ENCODE peak calls at places on chromosomes 3 and 15, in eight cellular contexts. H, N, L, P, G, C, I and R are unnamed samples.

GRCh38 chr15:77844798-77845446 is 212.2 kb upstream of the LINGO1 start:
- DNase-seq in H (no peak), G (peak; percentile 17), P (no peak), L (no peak), C (no peak), N (no peak), I (no peak), R (no peak)

GRCh38 chr3:16300881-16301359 is 35.9 kb downstream of the OXNAD1 start:
- DNase-seq in H (peak; percentile 43), C (no peak), I (no peak), N (no peak), L (no peak), G (no peak), P (no peak), R (no peak)

GRCh38 chr3:138938056-138938876 is 8.7 kb downstream of the FOXL2 start:
- DNase-seq in N (no peak), P (no peak), C (no peak), L (no peak), H (no peak), G (peak; percentile 81), I (no peak), R (no peak)

GRCh38 chr3:71185733-71186455 is 397.6 kb downstream of the FOXP1 start:
- DNase-seq in L (no peak), G (no peak), C (no peak), P (peak; percentile 85), I (peak; percentile 59), N (no peak), H (no peak), R (no peak)

GRCh38 chr3:143847787-143848631 is at the start of gene SLC9A9:
- DNase-seq in I (peak; percentile 78), P (peak; percentile 71), N (peak; percentile 30), H (peak; percentile 3), G (peak; percentile 72), L (no peak), C (no peak), R (peak; percentile 23)

GRCh38 chr3:152474585-152474984 is 205.9 kb downstream of the MBNL1 start:
- DNase-seq in C (peak; percentile 29), N (no peak), I (peak; percentile 39), H (no peak), P (peak; percentile 49), G (peak; percentile 63), L (no peak), R (peak; percentile 31)

GRCh38 chr3:110579841-110580550 is 491.6 kb upstream of the NECTIN3 start:
- DNase-seq in P (peak; percentile 66), G (no peak), L (no peak), I (no peak), C (no peak), H (no peak), N (no peak), R (no peak)

GRCh38 chr3:149575213-149575961 is 82.4 kb downstream of the WWTR1 start:
- DNase-seq in L (no peak), I (peak; percentile 82), G (peak; percentile 65), C (peak; percentile 57), N (no peak), P (peak; percentile 93), H (no peak), R (no peak)

GRCh38 chr3:46409735-46410489 is 2.9 kb downstream of the CCRL2 start:
- DNase-seq in I (no peak), P (no peak), N (no peak), G (no peak), H (no peak), L (no peak), C (no peak), R (no peak)

GRCh38 chr3:46407976-46408375 is 917 bp downstream of the CCRL2 start:
- DNase-seq in P (no peak), G (no peak), H (no peak), L (no peak), I (no peak), N (no peak), C (no peak), R (no peak)

GRCh38 chr3:46406786-46407611 is at the start of the genes CCR5AS and CCRL2:
- DNase-seq in G (no peak), I (no peak), L (peak; percentile 60), C (no peak), P (peak; percentile 13), H (peak; percentile 7), N (no peak), R (peak; percentile 71)

GRCh38 chr3:46410669-46411068 is 3.6 kb downstream of the CCRL2 start:
- DNase-seq in G (no peak), C (no peak), L (no peak), P (peak; percentile 20), N (no peak), H (no peak), I (no peak), R (no peak)

DNA sequence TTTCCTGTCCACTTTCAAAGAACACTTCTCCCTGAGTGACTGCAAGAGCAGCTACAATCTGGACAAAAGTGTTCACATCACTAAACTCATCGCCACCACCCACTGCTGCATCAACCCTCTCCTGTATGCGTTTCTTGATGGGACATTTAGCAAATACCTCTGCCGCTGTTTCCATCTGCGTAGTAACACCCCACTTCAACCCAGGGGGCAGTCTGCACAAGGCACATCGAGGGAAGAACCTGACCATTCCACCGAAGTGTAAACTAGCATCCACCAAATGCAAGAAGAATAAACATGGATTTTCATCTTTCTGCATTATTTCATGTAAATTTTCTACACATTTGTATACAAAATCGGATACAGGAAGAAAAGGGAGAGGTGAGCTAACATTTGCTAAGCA is 1.8 kb downstream of the CCRL2 start:
- DNase-seq in I (no peak), L (no peak), P (no peak), N (no peak), H (no peak), G (no peak), C (no peak), R (no peak)
- TF ChIP-seq CTCF in I (no peak), L (no peak), P (no peak), N (no peak), H (no peak), G (peak; percentile 57), C (no peak), R (no peak)

GRCh38 chr15:80250614-80251504 is 1.2 kb downstream of the CTXND1 start:
- DNase-seq in N (no peak), G (no peak), I (no peak), H (no peak), P (no peak), C (no peak), L (no peak), R (no peak)
- H3K27me3 ChIP-seq in N (peaks cover 59% of the 10 kb centered on the region), G (peaks cover 65% of the 10 kb centered on the region), I (peaks cover 23% of the 10 kb centered on the region), H (peaks cover 63% of the 10 kb centered on the region), P (peaks cover 48% of the 10 kb centered on the region), C (peaks cover 28% of the 10 kb centered on the region), L (no peaks in the 10 kb centered on the region), R (peaks cover 47% of the 10 kb centered on the region)

GRCh38 chr15:30903497-30904187 is at the start of gene FAN1:
- DNase-seq in H (peak; percentile 75), P (peak; percentile 81), I (peak; percentile 85), L (peak; percentile 92), G (peak; percentile 95), N (peak; percentile 56), C (peak; percentile 78), R (peak; percentile 90)
- TF ChIP-seq CTCF in H (no peak), P (no peak), I (no peak), L (no peak), G (no peak), N (no peak), C (peak; percentile 47), R (no peak)

GRCh38 chr15:91949361-91949760 is 95.9 kb downstream of the SLCO3A1 start:
- DNase-seq in H (no peak), L (no peak), P (no peak), N (no peak), I (no peak), G (no peak), C (no peak), R (no peak)

GRCh38 chr15:91947370-91947769 is 93.9 kb downstream of the SLCO3A1 start:
- DNase-seq in L (no peak), G (no peak), I (peak; percentile 22), P (no peak), N (no peak), C (no peak), H (no peak), R (no peak)

GRCh38 chr15:91950054-91950453 is 96.5 kb downstream of the SLCO3A1 start:
- DNase-seq in C (no peak), L (no peak), G (peak; percentile 66), P (no peak), H (no peak), I (no peak), N (no peak), R (no peak)

GRCh38 chr15:91946914-91947313 is 93.4 kb downstream of the SLCO3A1 start:
- DNase-seq in P (no peak), G (peak; percentile 74), I (no peak), C (no peak), H (no peak), N (no peak), L (no peak), R (no peak)

DNA sequence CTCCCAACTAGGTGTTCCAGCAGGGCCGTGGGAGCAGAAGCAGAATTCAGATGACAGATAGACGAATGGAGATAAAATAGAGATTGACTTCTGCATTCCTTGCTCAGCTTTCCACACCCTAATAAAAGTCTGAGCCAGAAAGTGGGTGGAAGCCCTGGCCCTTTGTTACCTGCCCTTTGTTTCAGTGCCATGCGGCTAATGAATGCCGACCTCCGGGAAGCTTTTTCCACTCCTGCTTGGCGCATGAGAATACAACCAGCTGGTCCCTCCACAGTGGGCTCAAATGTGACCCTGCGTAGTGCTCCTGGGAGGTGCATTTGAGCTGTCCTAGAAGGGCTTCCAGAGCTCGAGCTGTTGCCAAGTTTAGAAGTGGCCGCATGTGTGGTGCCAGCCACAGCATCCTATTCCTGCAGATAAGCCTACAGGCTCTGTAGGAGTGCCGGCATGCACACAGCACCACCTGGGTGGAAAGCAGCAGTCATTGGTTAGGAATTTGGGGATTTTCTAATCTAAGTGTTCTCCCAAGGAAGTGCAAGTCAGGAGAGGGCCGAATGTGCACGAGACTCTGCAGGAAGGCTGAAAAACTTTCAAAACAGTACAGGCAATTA is 94.6 kb downstream of the SLCO3A1 start:
- DNase-seq in H (no peak), G (peak; percentile 82), C (no peak), I (peak; percentile 95), P (peak; percentile 70), L (no peak), N (peak; percentile 29), R (no peak)
- H3K27me3 ChIP-seq in H (no peaks in the 10 kb centered on the region), G (no peaks in the 10 kb centered on the region), C (peaks cover 20% of the 10 kb centered on the region), I (no peaks in the 10 kb centered on the region), P (no peaks in the 10 kb centered on the region), L (no peaks in the 10 kb centered on the region), N (no peaks in the 10 kb centered on the region), R (no peaks in the 10 kb centered on the region)

GRCh38 chr3:161371441-161372320 is at the start of gene SPTSSB:
- DNase-seq in N (no peak), C (peak; percentile 42), L (peak; percentile 77), H (peak; percentile 49), G (peak; percentile 95), I (peak; percentile 72), P (no peak), R (peak; percentile 18)
- TF ChIP-seq CTCF in N (peak; percentile 34), C (peak; percentile 63), L (no peak), H (peak; percentile 32), G (peak; percentile 63), I (peak; percentile 26), P (peak; percentile 2), R (no peak)